ENCODE peak calls at places on chromosomes 4 and X, in ten cellular contexts. One of them, this sample, is unnamed.

GRCh38 chrX:119755981-119756533 is 2.3 kb upstream of the SOWAHD start:
- DNase-seq in IMR-90: peak
- DNase-seq in neural progenitor cell: no peak
- DNase-seq in kidney: no peak
- DNase-seq in keratinocyte: no peak
- DNase-seq in GM06990: peak
- DNase-seq in GM13976: peak
- DNase-seq in brain microvascular endothelial cell: no peak
- DNase-seq in cardiac muscle cell: no peak
- DNase-seq in activated B cell treated with CpG ODN at 0.5 μM for 24 hours: no peak
- DNase-seq in this sample: no peak

GRCh38 chr4:25313194-25313895 is 771 bp downstream of the ZCCHC4 start:
- DNase-seq in GM13976: no peak
- DNase-seq in activated B cell treated with CpG ODN at 0.5 μM for 24 hours: no peak
- DNase-seq in brain microvascular endothelial cell: no peak
- DNase-seq in kidney: no peak
- DNase-seq in neural progenitor cell: peak
- DNase-seq in keratinocyte: no peak
- DNase-seq in GM06990: no peak
- DNase-seq in IMR-90: no peak
- DNase-seq in cardiac muscle cell: no peak
- DNase-seq in this sample: no peak

GRCh38 chr4:32429151-32429550 is 1709.0 kb downstream of the PCDH7 start:
- DNase-seq in activated B cell treated with CpG ODN at 0.5 μM for 24 hours: no peak
- DNase-seq in brain microvascular endothelial cell: no peak
- DNase-seq in GM13976: no peak
- DNase-seq in neural progenitor cell: no peak
- DNase-seq in keratinocyte: no peak
- DNase-seq in GM06990: no peak
- DNase-seq in IMR-90: no peak
- DNase-seq in kidney: no peak
- DNase-seq in cardiac muscle cell: no peak
- DNase-seq in this sample: no peak

GRCh38 chrX:103254171-103254824 is 657 bp downstream of the TCEAL8 start:
- DNase-seq in GM06990: peak
- DNase-seq in cardiac muscle cell: peak
- DNase-seq in activated B cell treated with CpG ODN at 0.5 μM for 24 hours: no peak
- DNase-seq in neural progenitor cell: peak
- DNase-seq in GM13976: peak
- DNase-seq in kidney: peak
- DNase-seq in IMR-90: peak
- DNase-seq in brain microvascular endothelial cell: peak
- DNase-seq in keratinocyte: no peak
- DNase-seq in this sample: no peak

GRCh38 chr4:1222938-1223690 is 25.8 kb downstream of the CTBP1 start:
- DNase-seq in neural progenitor cell: no peak
- DNase-seq in cardiac muscle cell: no peak
- DNase-seq in keratinocyte: no peak
- DNase-seq in brain microvascular endothelial cell: no peak
- DNase-seq in kidney: no peak
- DNase-seq in GM13976: no peak
- DNase-seq in IMR-90: no peak
- DNase-seq in activated B cell treated with CpG ODN at 0.5 μM for 24 hours: no peak
- DNase-seq in GM06990: no peak
- DNase-seq in this sample: no peak

GRCh38 chrX:79524642-79525041 is 157.5 kb upstream of the ITM2A start:
- DNase-seq in neural progenitor cell: peak
- DNase-seq in brain microvascular endothelial cell: no peak
- DNase-seq in GM06990: no peak
- DNase-seq in IMR-90: no peak
- DNase-seq in keratinocyte: no peak
- DNase-seq in kidney: no peak
- DNase-seq in cardiac muscle cell: no peak
- DNase-seq in activated B cell treated with CpG ODN at 0.5 μM for 24 hours: no peak
- DNase-seq in GM13976: no peak
- DNase-seq in this sample: no peak

GRCh38 chr4:79201976-79202375 is 123.9 kb downstream of the NAA11 start:
- DNase-seq in GM13976: no peak
- DNase-seq in keratinocyte: no peak
- DNase-seq in activated B cell treated with CpG ODN at 0.5 μM for 24 hours: no peak
- DNase-seq in cardiac muscle cell: no peak
- DNase-seq in kidney: no peak
- DNase-seq in IMR-90: no peak
- DNase-seq in GM06990: no peak
- DNase-seq in brain microvascular endothelial cell: no peak
- DNase-seq in neural progenitor cell: no peak
- DNase-seq in this sample: no peak

GRCh38 chrX:19604375-19604774 is 89.1 kb upstream of the MAP3K15 start:
- DNase-seq in neural progenitor cell: no peak
- DNase-seq in GM13976: no peak
- DNase-seq in GM06990: no peak
- DNase-seq in brain microvascular endothelial cell: no peak
- DNase-seq in keratinocyte: no peak
- DNase-seq in cardiac muscle cell: no peak
- DNase-seq in kidney: no peak
- DNase-seq in IMR-90: no peak
- DNase-seq in activated B cell treated with CpG ODN at 0.5 μM for 24 hours: no peak
- DNase-seq in this sample: no peak

DNA sequence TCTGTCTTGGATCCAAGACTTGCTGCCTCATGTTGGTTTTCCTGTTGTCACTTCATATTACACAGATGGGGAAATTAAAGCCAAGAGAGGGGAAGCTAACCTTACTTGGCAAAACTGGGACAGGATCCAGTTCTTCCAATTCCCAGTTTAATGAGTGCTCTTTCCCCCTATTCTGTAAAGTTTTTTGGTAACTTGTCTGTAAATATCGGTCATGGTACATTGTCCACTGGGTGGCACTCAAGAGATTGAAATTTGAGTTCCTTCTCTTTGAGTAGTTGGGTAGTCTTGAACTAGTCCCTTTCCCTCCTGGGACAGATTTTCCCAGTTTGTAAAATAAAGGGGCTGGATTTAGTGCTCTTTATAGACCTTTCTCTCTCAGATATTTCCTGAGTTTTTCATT is 12.4 kb upstream of the EOLA2 start:
- DNase-seq in GM13976: peak
- DNase-seq in GM06990: no peak
- DNase-seq in keratinocyte: no peak
- DNase-seq in activated B cell treated with CpG ODN at 0.5 μM for 24 hours: no peak
- DNase-seq in neural progenitor cell: peak
- DNase-seq in brain microvascular endothelial cell: peak
- DNase-seq in cardiac muscle cell: peak
- DNase-seq in kidney: no peak
- DNase-seq in IMR-90: peak
- DNase-seq in this sample: no peak
- TF ChIP-seq CTCF in GM13976: peak
- TF ChIP-seq CTCF in GM06990: peak
- TF ChIP-seq CTCF in keratinocyte: peak
- TF ChIP-seq CTCF in activated B cell treated with CpG ODN at 0.5 μM for 24 hours: no peak
- TF ChIP-seq CTCF in neural progenitor cell: peak
- TF ChIP-seq CTCF in brain microvascular endothelial cell: peak
- TF ChIP-seq CTCF in cardiac muscle cell: peak
- TF ChIP-seq CTCF in kidney: no peak
- TF ChIP-seq CTCF in IMR-90: peak
- TF ChIP-seq CTCF in this sample: peak

GRCh38 chr4:84146300-84146942 is 352.7 kb downstream of the NKX6-1 start:
- DNase-seq in kidney: no peak
- DNase-seq in keratinocyte: no peak
- DNase-seq in neural progenitor cell: no peak
- DNase-seq in IMR-90: no peak
- DNase-seq in activated B cell treated with CpG ODN at 0.5 μM for 24 hours: no peak
- DNase-seq in GM13976: no peak
- DNase-seq in GM06990: peak
- DNase-seq in brain microvascular endothelial cell: no peak
- DNase-seq in cardiac muscle cell: no peak
- DNase-seq in this sample: no peak

GRCh38 chr4:84150177-84150576 is 348.9 kb downstream of the NKX6-1 start:
- DNase-seq in GM13976: no peak
- DNase-seq in keratinocyte: no peak
- DNase-seq in neural progenitor cell: no peak
- DNase-seq in brain microvascular endothelial cell: no peak
- DNase-seq in GM06990: no peak
- DNase-seq in activated B cell treated with CpG ODN at 0.5 μM for 24 hours: no peak
- DNase-seq in kidney: no peak
- DNase-seq in cardiac muscle cell: no peak
- DNase-seq in IMR-90: no peak
- DNase-seq in this sample: no peak

GRCh38 chr4:84151574-84151973 is 347.5 kb downstream of the NKX6-1 start:
- DNase-seq in cardiac muscle cell: no peak
- DNase-seq in brain microvascular endothelial cell: no peak
- DNase-seq in neural progenitor cell: no peak
- DNase-seq in kidney: no peak
- DNase-seq in GM13976: no peak
- DNase-seq in keratinocyte: no peak
- DNase-seq in activated B cell treated with CpG ODN at 0.5 μM for 24 hours: no peak
- DNase-seq in GM06990: no peak
- DNase-seq in IMR-90: no peak
- DNase-seq in this sample: no peak
- TF ChIP-seq CTCF in cardiac muscle cell: no peak
- TF ChIP-seq CTCF in brain microvascular endothelial cell: no peak
- TF ChIP-seq CTCF in neural progenitor cell: no peak
- TF ChIP-seq CTCF in kidney: no peak
- TF ChIP-seq CTCF in GM13976: no peak
- TF ChIP-seq CTCF in keratinocyte: peak
- TF ChIP-seq CTCF in activated B cell treated with CpG ODN at 0.5 μM for 24 hours: no peak
- TF ChIP-seq CTCF in GM06990: peak
- TF ChIP-seq CTCF in IMR-90: no peak
- TF ChIP-seq CTCF in this sample: no peak

GRCh38 chr4:105632599-105632998 is 75.9 kb downstream of the INTS12 start:
- DNase-seq in activated B cell treated with CpG ODN at 0.5 μM for 24 hours: no peak
- DNase-seq in GM13976: no peak
- DNase-seq in keratinocyte: no peak
- DNase-seq in GM06990: no peak
- DNase-seq in kidney: no peak
- DNase-seq in IMR-90: no peak
- DNase-seq in neural progenitor cell: peak
- DNase-seq in brain microvascular endothelial cell: no peak
- DNase-seq in cardiac muscle cell: no peak
- DNase-seq in this sample: no peak
- TF ChIP-seq CTCF in activated B cell treated with CpG ODN at 0.5 μM for 24 hours: no peak
- TF ChIP-seq CTCF in GM13976: no peak
- TF ChIP-seq CTCF in keratinocyte: no peak
- TF ChIP-seq CTCF in GM06990: peak
- TF ChIP-seq CTCF in kidney: no peak
- TF ChIP-seq CTCF in IMR-90: no peak
- TF ChIP-seq CTCF in neural progenitor cell: peak
- TF ChIP-seq CTCF in brain microvascular endothelial cell: no peak
- TF ChIP-seq CTCF in cardiac muscle cell: no peak
- TF ChIP-seq CTCF in this sample: no peak

GRCh38 chr4:44679060-44679459 is 840 bp downstream of the GUF1 start:
- DNase-seq in keratinocyte: no peak
- DNase-seq in brain microvascular endothelial cell: no peak
- DNase-seq in neural progenitor cell: no peak
- DNase-seq in GM13976: no peak
- DNase-seq in kidney: no peak
- DNase-seq in GM06990: no peak
- DNase-seq in cardiac muscle cell: no peak
- DNase-seq in activated B cell treated with CpG ODN at 0.5 μM for 24 hours: no peak
- DNase-seq in IMR-90: no peak
- DNase-seq in this sample: no peak

GRCh38 chr4:44670466-44671199 is 7.6 kb upstream of the GUF1 start:
- DNase-seq in brain microvascular endothelial cell: no peak
- DNase-seq in IMR-90: no peak
- DNase-seq in GM06990: no peak
- DNase-seq in cardiac muscle cell: no peak
- DNase-seq in GM13976: no peak
- DNase-seq in neural progenitor cell: no peak
- DNase-seq in activated B cell treated with CpG ODN at 0.5 μM for 24 hours: no peak
- DNase-seq in keratinocyte: no peak
- DNase-seq in kidney: no peak
- DNase-seq in this sample: no peak

GRCh38 chr4:44678094-44679023 is at the start of gene GUF1:
- DNase-seq in GM13976: peak
- DNase-seq in GM06990: peak
- DNase-seq in kidney: peak
- DNase-seq in neural progenitor cell: peak
- DNase-seq in cardiac muscle cell: peak
- DNase-seq in activated B cell treated with CpG ODN at 0.5 μM for 24 hours: peak
- DNase-seq in keratinocyte: peak
- DNase-seq in brain microvascular endothelial cell: peak
- DNase-seq in IMR-90: peak
- DNase-seq in this sample: peak

GRCh38 chr4:44671636-44672035 is 6.6 kb upstream of the GUF1 start:
- DNase-seq in GM13976: no peak
- DNase-seq in GM06990: no peak
- DNase-seq in keratinocyte: no peak
- DNase-seq in brain microvascular endothelial cell: no peak
- DNase-seq in cardiac muscle cell: no peak
- DNase-seq in IMR-90: no peak
- DNase-seq in activated B cell treated with CpG ODN at 0.5 μM for 24 hours: no peak
- DNase-seq in kidney: no peak
- DNase-seq in neural progenitor cell: no peak
- DNase-seq in this sample: no peak

GRCh38 chr4:44674471-44674870 is 3.7 kb upstream of the GUF1 start:
- DNase-seq in kidney: no peak
- DNase-seq in neural progenitor cell: no peak
- DNase-seq in GM13976: no peak
- DNase-seq in cardiac muscle cell: no peak
- DNase-seq in keratinocyte: no peak
- DNase-seq in IMR-90: no peak
- DNase-seq in activated B cell treated with CpG ODN at 0.5 μM for 24 hours: no peak
- DNase-seq in GM06990: no peak
- DNase-seq in brain microvascular endothelial cell: no peak
- DNase-seq in this sample: no peak
- TF ChIP-seq CTCF in kidney: no peak
- TF ChIP-seq CTCF in neural progenitor cell: no peak
- TF ChIP-seq CTCF in GM13976: no peak
- TF ChIP-seq CTCF in cardiac muscle cell: no peak
- TF ChIP-seq CTCF in keratinocyte: no peak
- TF ChIP-seq CTCF in IMR-90: peak
- TF ChIP-seq CTCF in activated B cell treated with CpG ODN at 0.5 μM for 24 hours: no peak
- TF ChIP-seq CTCF in GM06990: peak
- TF ChIP-seq CTCF in brain microvascular endothelial cell: no peak
- TF ChIP-seq CTCF in this sample: no peak

GRCh38 chrX:30971761-30972603 is 82.9 kb upstream of the TAB3 start:
- DNase-seq in kidney: no peak
- DNase-seq in keratinocyte: no peak
- DNase-seq in cardiac muscle cell: peak
- DNase-seq in GM06990: no peak
- DNase-seq in activated B cell treated with CpG ODN at 0.5 μM for 24 hours: no peak
- DNase-seq in GM13976: peak
- DNase-seq in neural progenitor cell: peak
- DNase-seq in IMR-90: peak
- DNase-seq in brain microvascular endothelial cell: peak
- DNase-seq in this sample: no peak
- TF ChIP-seq CTCF in kidney: peak
- TF ChIP-seq CTCF in keratinocyte: peak
- TF ChIP-seq CTCF in cardiac muscle cell: peak
- TF ChIP-seq CTCF in GM06990: peak
- TF ChIP-seq CTCF in activated B cell treated with CpG ODN at 0.5 μM for 24 hours: no peak
- TF ChIP-seq CTCF in GM13976: peak
- TF ChIP-seq CTCF in neural progenitor cell: peak
- TF ChIP-seq CTCF in IMR-90: peak
- TF ChIP-seq CTCF in brain microvascular endothelial cell: peak
- TF ChIP-seq CTCF in this sample: peak

DNA sequence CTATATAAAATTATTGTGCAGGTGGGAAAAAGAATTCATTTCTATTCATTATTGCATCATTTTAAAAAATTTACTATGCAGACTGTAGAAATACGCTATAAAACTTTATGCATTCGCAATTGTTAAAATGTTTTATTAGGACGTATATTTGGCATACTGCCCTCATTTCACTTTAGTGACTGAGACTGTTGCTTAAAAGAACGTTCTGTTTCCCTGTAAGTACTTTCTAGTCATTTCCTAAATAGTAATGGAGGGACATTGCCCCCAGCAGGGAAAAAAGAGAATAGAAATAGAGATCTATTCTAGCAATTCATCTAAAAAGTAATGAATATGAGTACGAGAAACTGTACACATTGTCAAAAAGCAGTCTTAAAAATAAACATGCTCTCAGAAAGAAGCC is 1295.8 kb upstream of the TENM3 start:
- DNase-seq in activated B cell treated with CpG ODN at 0.5 μM for 24 hours: no peak
- DNase-seq in keratinocyte: no peak
- DNase-seq in GM13976: no peak
- DNase-seq in GM06990: no peak
- DNase-seq in IMR-90: peak
- DNase-seq in brain microvascular endothelial cell: no peak
- DNase-seq in kidney: no peak
- DNase-seq in cardiac muscle cell: no peak
- DNase-seq in neural progenitor cell: peak
- DNase-seq in this sample: no peak
- TF ChIP-seq CTCF in activated B cell treated with CpG ODN at 0.5 μM for 24 hours: no peak
- TF ChIP-seq CTCF in keratinocyte: no peak
- TF ChIP-seq CTCF in GM13976: no peak
- TF ChIP-seq CTCF in GM06990: no peak
- TF ChIP-seq CTCF in IMR-90: peak
- TF ChIP-seq CTCF in brain microvascular endothelial cell: no peak
- TF ChIP-seq CTCF in kidney: no peak
- TF ChIP-seq CTCF in cardiac muscle cell: no peak
- TF ChIP-seq CTCF in neural progenitor cell: peak
- TF ChIP-seq CTCF in this sample: no peak

This sample was measured in CD14-positive monocyte.